ENCODE peak calls at places on chromosomes 4 and X, in six cellular contexts. S is K562, R is endothelial cell of umbilical vein, V is GM12878, W is HepG2, G is A549. H is an unnamed sample.
A peak's percentile ranks its signal among the peaks of the same experiment; 100 is the strongest.

GRCh38 chr4:158998624-158999023 is 104.3 kb upstream of the RAPGEF2 start:
- DNase-seq in W (no peak), G (no peak), R (no peak), V (no peak), S (no peak), H (no peak)

GRCh38 chr4:96955691-96956090 is 1115.8 kb downstream of the PDHA2 start:
- DNase-seq in V (no peak), W (no peak), S (no peak), R (no peak), G (no peak), H (no peak)

GRCh38 chr4:10140866-10141759 is 24.5 kb upstream of the WDR1 start:
- DNase-seq in W (no peak), S (peak; percentile 50), G (no peak), R (no peak), V (no peak), H (no peak)

GRCh38 chr4:20423420-20423819 is 171.7 kb downstream of the SLIT2 start:
- DNase-seq in V (no peak), S (no peak), G (no peak), W (no peak), R (no peak), H (no peak)

GRCh38 chrX:21638311-21638710 is 19.8 kb downstream of the KLHL34 start:
- DNase-seq in V (no peak), W (no peak), R (no peak), S (no peak), G (no peak), H (no peak)

GRCh38 chr4:78864405-78865024 is 74.7 kb downstream of the PAQR3 start:
- DNase-seq in G (peak; percentile 18), R (peak; percentile 85), S (peak; percentile 24), W (peak; percentile 74), V (peak; percentile 44), H (peak; percentile 79)

GRCh38 chr4:134627386-134627785 is 425.8 kb upstream of the PABPC4L start:
- DNase-seq in S (no peak), W (peak; percentile 7), R (no peak), G (no peak), V (no peak), H (no peak)

GRCh38 chr4:4575284-4576211 is 33.7 kb upstream of the STX18 start:
- DNase-seq in V (peak; percentile 9), G (peak; percentile 65), W (no peak), R (peak; percentile 64), S (peak; percentile 80), H (no peak)

GRCh38 chr4:71689822-71690221 is 94.1 kb downstream of the GC start:
- DNase-seq in W (no peak), G (no peak), R (no peak), S (no peak), V (no peak), H (no peak)

GRCh38 chr4:155208258-155209054 is at the start of gene NPY2R:
- DNase-seq in R (peak; percentile 4), V (no peak), S (no peak), G (peak; percentile 1), W (no peak), H (no peak)

GRCh38 chrX:66163849-66164401 is at the start of gene HEPH:
- DNase-seq in S (peak; percentile 54), R (no peak), G (no peak), V (peak; percentile 12), W (no peak), H (peak; percentile 2)

GRCh38 chrX:16786791-16787735 is 797 bp downstream of the TXLNG start:
- DNase-seq in S (peak; percentile 60), R (no peak), V (no peak), G (no peak), W (no peak), H (peak; percentile 54)

GRCh38 chr4:3306465-3306864 is 13.6 kb downstream of the RGS12 start:
- DNase-seq in W (no peak), G (no peak), S (no peak), V (no peak), R (no peak), H (no peak)

GRCh38 chr4:39715788-39716187 is 17.9 kb downstream of the UBE2K start:
- DNase-seq in V (no peak), G (no peak), R (no peak), W (no peak), S (no peak), H (no peak)

GRCh38 chr4:168859888-168860694 is 150.0 kb downstream of the CBR4 start:
- DNase-seq in V (peak; percentile 33), R (no peak), G (no peak), S (no peak), W (no peak), H (no peak)

DNA sequence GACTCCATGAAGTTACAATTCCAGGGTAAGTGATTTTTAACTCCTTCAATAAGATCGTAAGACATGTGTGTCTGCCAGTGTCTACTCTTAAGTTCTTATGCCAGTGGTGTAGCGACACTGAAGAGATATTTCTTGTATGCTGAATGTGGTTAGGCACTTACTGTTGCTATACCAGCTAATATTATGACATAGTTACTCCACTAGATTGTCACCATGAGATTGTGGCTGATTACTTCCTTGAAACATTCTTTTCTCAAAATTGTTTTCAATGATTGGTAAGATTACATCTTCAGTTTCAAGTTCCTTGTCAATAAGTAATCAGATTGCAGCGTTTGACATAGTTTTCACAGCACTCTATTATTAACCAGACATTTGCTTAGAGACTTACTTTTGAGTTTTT is 60.6 kb upstream of the PAGE5 start:
- DNase-seq in R (peak; percentile 1), G (no peak), S (no peak), W (no peak), V (no peak), H (peak; percentile 7)
- H3K4me3 ChIP-seq in R (no peak overlapping the region), G (no peak overlapping the region), S (no peak overlapping the region), W (no peak overlapping the region), V (no peak overlapping the region), H (peak overlapping the region; percentile 83)

GRCh38 chrX:129823115-129823514 is 20.6 kb downstream of the ZDHHC9 start:
- DNase-seq in W (no peak), S (peak; percentile 50), R (peak; percentile 44), V (no peak), G (peak; percentile 36), H (peak; percentile 70)
- TF ChIP-seq MYC in W (no peak), S (no peak), R (no peak), V (no peak), G (no peak), H (peak; percentile 18)

GRCh38 chr4:107896158-107896645 is 35.1 kb upstream of the CYP2U1 start:
- DNase-seq in S (no peak), W (peak; percentile 36), G (peak; percentile 44), V (no peak), R (peak; percentile 97), H (no peak)
- H3K4me3 ChIP-seq in S (no peak overlapping the region), W (no peak overlapping the region), G (peak overlapping the region; percentile 15), V (no peak overlapping the region), R (peak overlapping the region; percentile 59), H (no peak overlapping the region)

DNA sequence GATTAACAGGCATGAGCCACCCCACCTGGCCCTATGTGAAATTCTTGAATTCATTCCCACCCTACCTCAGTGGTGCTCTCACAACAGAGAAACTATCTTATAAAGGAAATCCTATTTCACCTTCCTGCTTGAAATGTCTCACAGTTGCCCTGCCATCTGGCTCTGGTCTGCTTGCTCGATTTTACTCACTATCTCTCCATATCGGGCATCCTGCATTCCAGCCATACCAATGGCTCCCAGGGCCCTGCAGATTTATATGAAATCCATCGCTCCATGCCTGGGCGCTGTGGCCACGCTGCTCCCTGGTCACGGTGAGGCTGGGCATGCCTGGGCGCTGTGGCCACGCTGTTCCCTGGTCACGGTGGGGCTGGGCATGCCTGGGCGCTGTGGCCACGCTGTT is 15.8 kb downstream of the SORBS2 start:
- DNase-seq in S (no peak), G (no peak), W (no peak), R (no peak), V (no peak), H (no peak)
- TF ChIP-seq MYC in S (no peak), G (no peak), W (no peak), R (no peak), V (no peak), H (no peak)

DNA sequence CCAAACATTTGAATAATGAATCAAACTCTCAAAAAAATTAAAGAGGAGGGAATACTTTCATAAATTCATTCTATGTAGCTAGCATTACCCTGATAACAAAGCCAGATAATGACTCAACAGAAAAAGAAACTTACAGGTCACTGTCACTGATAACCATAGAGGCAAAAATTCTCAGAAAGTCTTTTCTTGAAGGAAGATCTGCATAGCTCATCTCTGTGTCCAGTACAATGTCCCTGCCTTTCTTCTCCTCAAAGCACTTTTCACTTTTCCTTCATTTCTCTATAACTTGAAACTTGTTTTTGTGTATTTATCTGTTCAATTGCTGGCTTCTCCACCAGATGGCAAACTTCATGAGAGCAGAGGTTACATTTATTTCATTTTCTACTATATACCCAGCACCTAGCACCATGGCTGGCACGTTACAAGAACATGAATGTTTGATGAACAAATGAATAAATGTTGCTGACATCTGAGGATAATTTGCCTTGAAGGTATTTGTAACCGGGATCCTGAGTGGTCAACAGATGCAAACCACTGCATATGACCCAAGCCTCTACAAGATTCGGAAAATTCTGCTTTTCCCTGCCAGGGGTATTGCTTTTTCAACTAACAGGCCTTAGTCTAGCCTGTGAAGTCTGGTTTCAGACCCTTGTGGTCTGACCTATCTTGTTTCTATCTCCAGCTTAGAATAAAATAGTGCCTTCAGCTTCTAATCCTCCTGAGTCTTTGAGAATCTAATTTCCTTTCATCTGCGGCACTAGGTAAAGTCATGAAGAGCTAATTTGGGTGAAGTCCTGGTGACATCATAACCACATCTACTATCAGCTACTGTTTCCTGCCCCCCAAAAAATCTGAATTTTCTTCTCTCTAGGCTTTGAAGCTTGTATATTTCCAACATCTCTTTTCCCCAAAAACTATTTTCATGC is 52.5 kb upstream of the ANTXR2 start:
- DNase-seq in S (peak; percentile 29), R (peak; percentile 65), V (no peak), G (no peak), W (no peak), H (peak; percentile 86)
- H3K4me3 ChIP-seq in S (peak overlapping the region; percentile 36), R (no peak overlapping the region), V (no peak overlapping the region), G (no peak overlapping the region), W (no peak overlapping the region), H (peak overlapping the region; percentile 81)

GRCh38 chrX:13489451-13489850 is 80.0 kb upstream of the EGFL6 start:
- DNase-seq in V (no peak), R (peak; percentile 16), W (no peak), G (no peak), S (no peak), H (no peak)

GRCh38 chrX:13491061-13491460 is 78.3 kb upstream of the EGFL6 start:
- DNase-seq in W (no peak), S (no peak), R (no peak), G (no peak), V (no peak), H (peak; percentile 65)

GRCh38 chrX:13485167-13485566 is 84.2 kb upstream of the EGFL6 start:
- DNase-seq in S (no peak), R (no peak), W (no peak), V (no peak), G (no peak), H (no peak)

GRCh38 chrX:13487731-13488505 is 81.5 kb upstream of the EGFL6 start:
- DNase-seq in R (peak; percentile 81), W (peak; percentile 10), V (peak; percentile 72), G (peak; percentile 48), S (peak; percentile 14), H (peak; percentile 78)

GRCh38 chrX:13488706-13489105 is 80.7 kb upstream of the EGFL6 start:
- DNase-seq in V (no peak), S (no peak), R (no peak), W (no peak), G (no peak), H (no peak)
- TF ChIP-seq MYC in V (no peak), S (no peak), R (no peak), W (no peak), G (no peak), H (no peak)

H was measured in NB4.